ENCODE peak calls at places on chromosomes 3 and 15, in eight cellular contexts. L is GM12878; V is dorsolateral prefrontal cortex; M is fibroblast of pulmonary artery; O is heart right ventricle; A is CD8-positive, alpha-beta T cell; H is WTC11; F is fibroblast of villous mesenchyme. N is an unnamed sample.

GRCh38 chr15:95559875-95560394 is 770.6 kb upstream of the NR2F2 start:
- DNase-seq in L (no peak), V (no peak), M (peak), O (no peak), A (no peak), H (no peak), F (peak), N (no peak)

GRCh38 chr3:136194409-136195257 is 1.5 kb downstream of the MSL2 start:
- DNase-seq in L (peak), V (no peak), M (no peak), O (no peak), A (peak), H (peak), F (peak), N (peak)

GRCh38 chr3:57386307-57386706 is 93.8 kb upstream of the ASB14 start:
- DNase-seq in L (no peak), V (no peak), M (no peak), O (no peak), A (no peak), H (no peak), F (no peak), N (no peak)

GRCh38 chr3:86948840-86949239 is 42.1 kb downstream of the VGLL3 start:
- DNase-seq in L (no peak), V (no peak), M (peak), O (no peak), A (no peak), H (no peak), F (peak), N (no peak)

GRCh38 chr3:138103466-138103865 is 11.9 kb downstream of the DZIP1L start:
- DNase-seq in L (no peak), V (no peak), M (no peak), O (no peak), A (no peak), H (no peak), F (no peak), N (no peak)

GRCh38 chr3:3196148-3196861 is 16.8 kb upstream of the CRBN start:
- DNase-seq in L (no peak), V (no peak), M (peak), O (no peak), A (no peak), H (peak), F (peak), N (peak)

GRCh38 chr3:177300039-177300833 is 103.0 kb upstream of the TBL1XR1 start:
- DNase-seq in L (peak), V (no peak), M (peak), O (no peak), A (no peak), H (no peak), F (peak), N (no peak)

GRCh38 chr3:160919942-160920341 is 163.9 kb downstream of the PPM1L start:
- DNase-seq in L (no peak), V (no peak), M (no peak), O (no peak), A (no peak), H (no peak), F (no peak), N (no peak)

GRCh38 chr15:80405970-80406369 is 1.8 kb downstream of the ARNT2 start:
- DNase-seq in L (no peak), V (no peak), M (no peak), O (no peak), A (no peak), H (no peak), F (no peak), N (no peak)

GRCh38 chr15:34716111-34716510 is 38.7 kb downstream of the GJD2 start:
- DNase-seq in L (no peak), V (no peak), M (no peak), O (no peak), A (no peak), H (no peak), F (no peak), N (no peak)

GRCh38 chr3:190436356-190436755 is 13.3 kb downstream of the TMEM207 start:
- DNase-seq in L (no peak), V (no peak), M (no peak), O (no peak), A (no peak), H (no peak), F (no peak), N (no peak)

GRCh38 chr3:108125550-108126071 is 34.8 kb upstream of the CD47 start:
- DNase-seq in L (peak), V (no peak), M (no peak), O (no peak), A (peak), H (no peak), F (no peak), N (no peak)

GRCh38 chr15:77226652-77227051 is 155.7 kb upstream of the TSPAN3 start:
- DNase-seq in L (no peak), V (no peak), M (no peak), O (no peak), A (no peak), H (no peak), F (no peak), N (no peak)

GRCh38 chr3:161637559-161637958 is 141.0 kb downstream of the OTOL1 start:
- DNase-seq in L (no peak), V (no peak), M (no peak), O (no peak), A (no peak), H (no peak), F (no peak), N (no peak)

GRCh38 chr3:21477896-21478295 is 273.1 kb downstream of the ZNF385D start:
- DNase-seq in L (no peak), V (no peak), M (peak), O (no peak), A (no peak), H (no peak), F (no peak), N (no peak)

GRCh38 chr3:124617177-124617576 is 113.1 kb upstream of the UMPS start:
- DNase-seq in L (no peak), V (no peak), M (no peak), O (no peak), A (no peak), H (no peak), F (no peak), N (no peak)

GRCh38 chr15:91970142-91970541 is 116.6 kb downstream of the SLCO3A1 start:
- DNase-seq in L (no peak), V (peak), M (peak), O (peak), A (no peak), H (no peak), F (peak), N (no peak)

GRCh38 chr3:27910456-27910855 is 188.3 kb upstream of the EOMES start:
- DNase-seq in L (no peak), V (no peak), M (peak), O (peak), A (no peak), H (no peak), F (no peak), N (no peak)

GRCh38 chr3:125141596-125142417 is 70.7 kb downstream of the SLC12A8 start:
- DNase-seq in L (no peak), V (peak), M (peak), O (peak), A (peak), H (peak), F (peak), N (peak)

GRCh38 chr3:177196473-177197040 is 725 bp downstream of the TBL1XR1 start:
- DNase-seq in L (no peak), V (no peak), M (peak), O (peak), A (peak), H (peak), F (peak), N (peak)

GRCh38 chr3:153626158-153626557 is 464.1 kb downstream of the RAP2B start:
- DNase-seq in L (no peak), V (no peak), M (no peak), O (no peak), A (no peak), H (no peak), F (no peak), N (no peak)

GRCh38 chr3:111989061-111989678 is 9.6 kb upstream of the TAGLN3 start:
- DNase-seq in L (no peak), V (no peak), M (peak), O (no peak), A (no peak), H (no peak), F (peak), N (no peak)

GRCh38 chr3:184096811-184097378 is at the start of gene HTR3E:
- DNase-seq in L (no peak), V (no peak), M (no peak), O (no peak), A (no peak), H (no peak), F (no peak), N (no peak)

GRCh38 chr15:73573572-73573971 is 59.6 kb downstream of the NPTN start:
- DNase-seq in L (no peak), V (no peak), M (peak), O (peak), A (no peak), H (no peak), F (peak), N (no peak)

GRCh38 chr3:14224895-14225294 is 46.3 kb downstream of the LSM3 start:
- DNase-seq in L (no peak), V (no peak), M (peak), O (no peak), A (no peak), H (no peak), F (peak), N (peak)

GRCh38 chr3:121839962-121840361 is 5.0 kb downstream of the EAF2 start:
- DNase-seq in L (no peak), V (no peak), M (no peak), O (no peak), A (no peak), H (no peak), F (no peak), N (no peak)

GRCh38 chr3:31227152-31227581 is 305.6 kb upstream of the STT3B start:
- DNase-seq in L (peak), V (no peak), M (no peak), O (no peak), A (no peak), H (no peak), F (no peak), N (no peak)

GRCh38 chr15:39432935-39433334 is 147.9 kb upstream of the THBS1 start:
- DNase-seq in L (no peak), V (no peak), M (no peak), O (no peak), A (no peak), H (no peak), F (no peak), N (no peak)

GRCh38 chr3:23806322-23807160 is 786 bp downstream of the UBE2E1 start:
- DNase-seq in L (no peak), V (no peak), M (peak), O (peak), A (peak), H (peak), F (peak), N (peak)

GRCh38 chr3:22172964-22173363 is 422.0 kb upstream of the ZNF385D start:
- DNase-seq in L (no peak), V (no peak), M (no peak), O (no peak), A (no peak), H (no peak), F (no peak), N (no peak)

GRCh38 chr3:151307583-151307982 is 9.0 kb downstream of the GPR87 start:
- DNase-seq in L (no peak), V (no peak), M (no peak), O (no peak), A (no peak), H (no peak), F (no peak), N (no peak)

GRCh38 chr3:151307131-151307530 is 9.5 kb downstream of the GPR87 start:
- DNase-seq in L (no peak), V (no peak), M (no peak), O (no peak), A (no peak), H (no peak), F (no peak), N (no peak)

GRCh38 chr3:151306168-151306810 is 10.3 kb downstream of the GPR87 start:
- DNase-seq in L (no peak), V (no peak), M (no peak), O (no peak), A (no peak), H (no peak), F (no peak), N (peak)

GRCh38 chr3:151305778-151306157 is 10.9 kb downstream of the GPR87 start:
- DNase-seq in L (no peak), V (no peak), M (no peak), O (no peak), A (no peak), H (no peak), F (no peak), N (no peak)

DNA sequence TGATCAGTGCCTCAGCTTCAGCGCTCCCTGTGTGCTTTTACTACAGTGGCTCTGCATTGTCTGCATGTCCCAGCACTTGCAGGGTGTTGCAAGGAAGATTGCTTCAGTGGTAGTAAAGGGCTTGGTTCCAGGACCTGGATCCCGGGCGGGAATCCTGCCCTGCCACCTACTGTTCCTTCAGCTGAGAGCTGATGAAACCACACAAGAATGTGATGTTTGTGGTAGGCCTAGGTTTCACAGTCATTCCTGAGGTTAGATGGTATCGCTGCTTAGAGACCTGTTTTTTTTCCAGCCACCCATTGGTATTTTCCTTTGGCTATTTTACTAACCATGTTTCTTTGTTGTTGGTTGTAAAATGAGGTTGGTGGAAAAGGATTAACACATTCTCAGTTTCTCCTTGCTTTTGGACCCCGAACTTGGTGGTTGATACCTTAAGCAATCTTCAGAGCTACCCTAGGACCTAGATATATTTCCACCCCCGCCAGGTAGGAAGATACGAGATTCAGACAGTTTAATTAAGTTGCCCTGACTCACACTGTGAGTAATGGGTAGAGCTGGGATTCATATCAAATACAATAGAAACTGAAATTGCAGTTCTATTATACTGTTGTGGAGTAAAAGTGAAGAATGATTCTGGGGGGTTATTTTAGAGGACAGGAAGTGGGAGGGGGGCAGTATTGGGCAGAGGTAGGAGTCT is 11.4 kb downstream of the GPR87 start:
- DNase-seq in L (no peak), V (no peak), M (peak), O (no peak), A (no peak), H (peak), F (peak), N (peak)
- TF ChIP-seq CTCF in L (no peak), V (no peak), M (peak), O (no peak), A (no peak), H (no peak), F (peak), N (peak)

GRCh38 chr15:69408841-69409240 is 5.3 kb upstream of the KIF23 start:
- DNase-seq in L (no peak), V (no peak), M (no peak), O (no peak), A (no peak), H (no peak), F (no peak), N (no peak)

GRCh38 chr15:69412274-69412673 is 1.9 kb upstream of the KIF23 start:
- DNase-seq in L (no peak), V (no peak), M (no peak), O (no peak), A (no peak), H (no peak), F (no peak), N (no peak)

GRCh38 chr15:69412701-69413100 is 1.4 kb upstream of the KIF23 start:
- DNase-seq in L (no peak), V (no peak), M (no peak), O (no peak), A (no peak), H (no peak), F (no peak), N (no peak)

GRCh38 chr15:69407719-69408400 is 6.3 kb upstream of the KIF23 start:
- DNase-seq in L (no peak), V (no peak), M (no peak), O (no peak), A (no peak), H (no peak), F (no peak), N (no peak)

GRCh38 chr15:69410290-69410874 is 3.8 kb upstream of the KIF23 start:
- DNase-seq in L (no peak), V (peak), M (peak), O (no peak), A (no peak), H (peak), F (no peak), N (peak)
- TF ChIP-seq CTCF in L (peak), V (peak), M (peak), O (no peak), A (no peak), H (no peak), F (peak), N (peak)

DNA sequence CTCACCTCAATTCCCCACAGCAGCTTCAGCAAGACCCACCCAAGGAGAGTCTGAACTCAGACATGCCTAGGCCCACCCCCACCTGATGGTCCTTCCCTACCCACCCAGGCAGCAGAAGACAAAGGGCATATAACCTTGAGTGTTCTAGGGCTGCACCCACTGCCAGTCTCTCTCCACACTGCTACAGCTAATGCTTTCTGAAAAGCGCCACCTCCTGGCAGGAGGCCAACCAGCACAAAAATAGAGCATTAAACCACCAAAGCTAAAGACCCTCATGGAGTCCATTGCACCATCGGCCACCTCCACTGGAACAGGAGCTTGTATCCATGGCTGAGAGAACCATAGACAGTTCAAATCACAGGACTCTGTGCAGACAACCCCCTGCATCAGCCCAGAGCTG is 11.3 kb upstream of the RPL39L start:
- DNase-seq in L (no peak), V (no peak), M (no peak), O (no peak), A (peak), H (peak), F (no peak), N (peak)
- TF ChIP-seq CTCF in L (peak), V (no peak), M (no peak), O (no peak), A (peak), H (no peak), F (peak), N (peak)

DNA sequence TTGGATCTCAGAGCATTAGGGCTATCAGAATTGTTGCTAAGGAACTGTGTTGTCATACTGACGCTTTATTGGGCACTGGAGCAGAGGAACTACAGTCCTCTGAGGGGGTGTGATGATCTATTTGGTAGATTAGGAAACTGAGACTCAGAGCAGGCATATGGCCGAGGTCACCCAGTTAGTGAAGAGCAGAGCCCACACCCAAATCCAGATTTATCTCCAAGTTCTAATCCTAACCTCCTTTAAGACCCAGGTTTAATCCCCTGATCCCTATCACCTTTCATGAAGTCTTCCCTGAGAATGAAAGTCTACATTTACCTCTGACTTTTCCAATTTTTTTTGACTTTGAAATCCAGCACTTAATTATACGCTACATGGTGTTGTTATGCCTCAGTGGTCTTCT is 25.6 kb upstream of the GLCE start:
- DNase-seq in L (no peak), V (no peak), M (no peak), O (no peak), A (no peak), H (no peak), F (no peak), N (no peak)
- TF ChIP-seq CTCF in L (no peak), V (no peak), M (no peak), O (no peak), A (no peak), H (no peak), F (no peak), N (no peak)

GRCh38 chr15:29451201-29451781 is 181.7 kb upstream of the NSMCE3 start:
- DNase-seq in L (no peak), V (no peak), M (no peak), O (no peak), A (no peak), H (peak), F (no peak), N (peak)
- TF ChIP-seq CTCF in L (no peak), V (no peak), M (no peak), O (no peak), A (no peak), H (no peak), F (no peak), N (peak)

GRCh38 chr3:196739671-196740475 is at the start of gene PAK2:
- DNase-seq in L (peak), V (peak), M (peak), O (peak), A (peak), H (peak), F (peak), N (peak)
- TF ChIP-seq CTCF in L (no peak), V (peak), M (no peak), O (no peak), A (no peak), H (no peak), F (no peak), N (peak)

GRCh38 chr3:123027292-123028232 is at the start of gene SEMA5B:
- DNase-seq in L (no peak), V (no peak), M (no peak), O (peak), A (no peak), H (peak), F (peak), N (peak)
- TF ChIP-seq CTCF in L (peak), V (peak), M (no peak), O (peak), A (peak), H (no peak), F (peak), N (peak)

N was measured in endodermal cell.